ENCODE peak calls at places on chromosome 12, in seven cellular contexts. W, L, P, Q, J, V and R are unnamed samples.

GRCh38 chr12:108839011-108839889 is 18.1 kb downstream of the SSH1 start:
- DNase-seq in W (peak; percentile 69), L (peak; percentile 91), P (peak; percentile 82), Q (no peak), J (peak; percentile 69), V (peak; percentile 73), R (no peak)

GRCh38 chr12:15001733-15002471 is 29.1 kb downstream of the PDE6H start:
- DNase-seq in W (peak; percentile 21), L (peak; percentile 80), P (peak; percentile 19), Q (no peak), J (peak; percentile 53), V (peak; percentile 77), R (no peak)

GRCh38 chr12:15629108-15629507 is 160.1 kb downstream of the EPS8 start:
- DNase-seq in W (peak; percentile 67), L (peak; percentile 77), P (peak; percentile 97), Q (peak; percentile 90), J (no peak), V (peak; percentile 99), R (no peak)

GRCh38 chr12:118603610-118604361 is 227.4 kb downstream of the SUDS3 start:
- DNase-seq in W (no peak), L (no peak), P (no peak), Q (no peak), J (no peak), V (no peak), R (no peak)

GRCh38 chr12:10968765-10969456 is 17.8 kb downstream of the TAS2R50 start:
- DNase-seq in W (peak; percentile 16), L (peak; percentile 71), P (peak; percentile 75), Q (no peak), J (no peak), V (peak; percentile 90), R (no peak)

GRCh38 chr12:93857279-93857894 is 180.2 kb downstream of the CRADD start:
- DNase-seq in W (no peak), L (no peak), P (peak; percentile 33), Q (peak; percentile 49), J (no peak), V (peak; percentile 25), R (no peak)

GRCh38 chr12:55446334-55446733 is 2.5 kb downstream of the OR6C2 start:
- DNase-seq in W (no peak), L (no peak), P (no peak), Q (peak; percentile 11), J (no peak), V (no peak), R (no peak)

GRCh38 chr12:29427964-29428363 is 47.0 kb upstream of the ERGIC2 start:
- DNase-seq in W (no peak), L (no peak), P (no peak), Q (peak; percentile 53), J (no peak), V (peak; percentile 60), R (no peak)

DNA sequence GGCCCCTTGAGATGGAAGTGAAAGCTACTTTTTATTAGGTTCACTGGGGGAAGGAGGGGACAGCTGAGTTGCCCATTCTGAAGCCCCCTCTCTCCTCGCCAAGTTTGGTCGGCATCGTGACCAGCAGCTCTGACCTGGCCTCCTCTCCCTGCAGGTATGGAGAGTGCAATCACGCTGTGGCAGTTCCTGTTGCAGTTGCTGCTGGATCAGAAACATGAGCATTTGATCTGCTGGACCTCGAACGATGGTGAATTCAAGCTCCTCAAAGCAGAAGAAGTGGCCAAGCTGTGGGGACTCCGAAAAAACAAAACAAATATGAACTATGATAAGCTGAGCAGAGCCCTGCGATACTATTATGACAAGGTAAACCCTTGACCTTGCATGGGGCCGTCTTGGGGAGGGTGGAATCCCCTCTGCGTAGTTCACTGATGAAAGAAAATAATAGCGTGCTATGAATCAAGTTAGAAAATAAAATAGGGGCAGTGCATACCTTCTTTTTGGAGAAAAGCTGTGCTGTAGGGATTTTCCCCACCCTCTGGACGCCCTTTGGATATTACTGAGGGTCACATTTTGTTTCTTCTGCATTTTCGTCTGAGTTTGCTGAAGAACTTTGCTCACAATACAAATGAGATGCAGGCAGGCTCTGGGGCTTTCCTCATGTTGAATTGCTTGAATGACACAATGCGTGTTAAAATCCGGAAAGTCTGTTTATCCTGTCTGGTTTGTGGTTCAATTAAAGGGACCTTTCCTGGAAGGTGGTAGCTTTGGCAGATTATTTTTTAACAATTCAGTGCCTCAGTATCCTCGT is 29.4 kb downstream of the ELK3 start:
- DNase-seq in W (no peak), L (peak; percentile 41), P (no peak), Q (no peak), J (no peak), V (no peak), R (peak; percentile 11)
- H3K4me1 ChIP-seq in W (peaks cover 17% of the 10 kb centered on the region), L (no peaks in the 10 kb centered on the region), P (peaks cover 50% of the 10 kb centered on the region), Q (peaks cover 26% of the 10 kb centered on the region), J (peaks cover 21% of the 10 kb centered on the region), V (peaks cover 34% of the 10 kb centered on the region), R (peaks cover 34% of the 10 kb centered on the region)

GRCh38 chr12:99772274-99772673 is 124.7 kb downstream of the GARIN6 start:
- DNase-seq in W (no peak), L (no peak), P (no peak), Q (no peak), J (no peak), V (peak; percentile 29), R (no peak)

GRCh38 chr12:99771659-99772058 is 124.1 kb downstream of the GARIN6 start:
- DNase-seq in W (no peak), L (no peak), P (no peak), Q (no peak), J (no peak), V (no peak), R (no peak)

GRCh38 chr12:99768758-99769157 is 121.2 kb downstream of the GARIN6 start:
- DNase-seq in W (no peak), L (no peak), P (no peak), Q (no peak), J (no peak), V (no peak), R (no peak)

GRCh38 chr12:99767809-99768208 is 120.3 kb downstream of the GARIN6 start:
- DNase-seq in W (no peak), L (no peak), P (peak; percentile 1), Q (peak; percentile 53), J (no peak), V (peak; percentile 40), R (no peak)

GRCh38 chr12:99769581-99769980 is 122.0 kb downstream of the GARIN6 start:
- DNase-seq in W (no peak), L (no peak), P (no peak), Q (no peak), J (no peak), V (no peak), R (no peak)
- H3K4me3 ChIP-seq in W (no peak overlapping the region), L (no peak overlapping the region), P (no peak overlapping the region), Q (no peak overlapping the region), J (no peak overlapping the region), V (no peak overlapping the region), R (no peak overlapping the region)

GRCh38 chr12:46534442-46534841 is 161.9 kb upstream of the SLC38A2 start:
- DNase-seq in W (no peak), L (no peak), P (no peak), Q (no peak), J (no peak), V (peak; percentile 69), R (no peak)

GRCh38 chr12:46533723-46534122 is 161.2 kb upstream of the SLC38A2 start:
- DNase-seq in W (no peak), L (no peak), P (no peak), Q (no peak), J (no peak), V (peak; percentile 73), R (no peak)

GRCh38 chr12:46535907-46536306 is 163.3 kb upstream of the SLC38A2 start:
- DNase-seq in W (no peak), L (no peak), P (no peak), Q (no peak), J (no peak), V (no peak), R (no peak)

GRCh38 chr12:46538976-46539375 is 166.4 kb upstream of the SLC38A2 start:
- DNase-seq in W (no peak), L (no peak), P (no peak), Q (no peak), J (no peak), V (no peak), R (no peak)

DNA sequence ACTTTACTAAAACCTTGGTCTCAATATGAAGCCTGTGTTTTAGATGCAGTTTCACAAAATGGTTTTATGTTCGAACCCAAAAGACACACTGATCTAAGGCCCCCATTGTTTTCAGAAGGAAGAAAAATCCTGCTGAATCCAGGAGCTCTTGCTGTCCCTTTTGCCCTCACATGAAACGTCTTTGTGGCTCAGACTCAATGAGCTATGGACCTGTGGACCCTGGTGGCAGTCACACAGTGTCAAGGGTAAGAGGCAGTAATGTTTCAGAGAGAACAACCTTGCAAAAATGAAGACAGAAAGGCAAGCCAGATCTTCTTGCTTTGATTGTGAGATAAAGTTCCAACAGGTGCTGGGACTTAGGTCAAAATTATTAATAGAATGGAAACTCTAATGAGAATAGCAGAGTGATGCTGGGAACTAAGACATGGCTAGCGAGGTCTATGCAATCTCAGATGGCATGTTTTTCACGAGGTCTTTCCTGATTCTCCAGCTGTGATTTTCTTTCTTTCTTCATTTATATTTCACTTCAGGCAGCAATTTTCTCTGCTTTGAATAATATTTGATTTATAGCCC is 164.9 kb upstream of the SLC38A2 start:
- DNase-seq in W (no peak), L (no peak), P (no peak), Q (no peak), J (no peak), V (no peak), R (no peak)
- H3K27ac ChIP-seq in W (peak overlapping the region; percentile 89), L (no peak overlapping the region), P (no peak overlapping the region), Q (no peak overlapping the region), J (no peak overlapping the region), V (no peak overlapping the region), R (no peak overlapping the region)

GRCh38 chr12:103964805-103965204 is 867 bp upstream of the TDG start:
- DNase-seq in W (no peak), L (no peak), P (no peak), Q (no peak), J (no peak), V (no peak), R (no peak)

GRCh38 chr12:103966736-103967135 is 1.1 kb downstream of the TDG start:
- DNase-seq in W (no peak), L (no peak), P (no peak), Q (no peak), J (no peak), V (peak; percentile 24), R (no peak)

GRCh38 chr12:103965255-103965589 is 450 bp upstream of the TDG start:
- DNase-seq in W (no peak), L (no peak), P (no peak), Q (no peak), J (no peak), V (no peak), R (no peak)

GRCh38 chr12:103962493-103962892 is 3.2 kb upstream of the TDG start:
- DNase-seq in W (no peak), L (no peak), P (no peak), Q (no peak), J (no peak), V (no peak), R (no peak)

DNA sequence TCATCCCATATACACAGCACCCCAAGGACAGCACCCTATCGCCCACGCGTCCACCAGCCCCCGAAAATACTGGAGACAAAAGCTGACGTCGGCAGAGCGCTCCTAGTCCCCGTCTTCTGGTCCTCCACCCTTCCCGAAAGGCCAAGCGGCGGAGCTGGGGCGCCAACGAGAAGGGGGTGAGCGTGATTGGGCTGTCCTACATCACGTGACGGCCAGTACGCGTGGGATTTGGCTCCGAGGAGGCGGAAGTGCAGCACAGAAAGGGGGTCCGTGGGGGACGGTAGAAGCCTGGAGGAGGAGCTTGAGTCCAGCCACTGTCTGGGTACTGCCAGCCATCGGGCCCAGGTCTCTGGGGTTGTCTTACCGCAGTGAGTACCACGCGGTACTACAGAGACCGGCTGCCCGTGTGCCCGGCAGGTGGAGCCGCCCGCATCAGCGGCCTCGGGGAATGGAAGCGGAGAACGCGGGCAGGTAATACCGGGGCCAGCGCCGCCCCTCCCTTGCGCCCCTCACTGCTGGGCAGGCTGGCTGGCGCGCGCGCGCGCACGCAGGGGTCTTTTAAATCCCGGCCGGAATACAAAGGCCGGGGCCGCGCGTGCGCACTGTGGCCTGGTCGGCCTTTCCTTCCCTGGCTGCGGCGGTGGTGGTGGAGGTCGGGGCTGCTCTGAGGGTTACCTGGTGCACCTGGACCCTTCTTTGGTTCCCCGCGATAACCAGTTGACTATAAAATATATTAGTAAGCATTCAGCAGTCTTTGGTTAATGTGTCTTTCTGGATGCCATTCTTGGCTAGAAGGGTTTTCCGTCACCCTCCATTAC is at the start of gene TDG:
- DNase-seq in W (peak; percentile 99), L (peak; percentile 99), P (peak; percentile 98), Q (peak; percentile 99), J (peak; percentile 99), V (peak; percentile 100), R (peak; percentile 98)
- H3K4me1 ChIP-seq in W (peaks cover 46% of the 10 kb centered on the region), L (peaks cover 2% of the 10 kb centered on the region), P (peaks cover 29% of the 10 kb centered on the region), Q (peaks cover 36% of the 10 kb centered on the region), J (peaks cover 26% of the 10 kb centered on the region), V (peaks cover 15% of the 10 kb centered on the region), R (peaks cover 7% of the 10 kb centered on the region)